ENCODE peak calls at places on chromosomes 16 and 17, in ten cellular contexts. G is progenitor cell of endocrine pancreas, A is osteocyte, C is cardiac muscle cell, V is BJ, Y is body of pancreas, B is neural progenitor cell, M is fibroblast of lung, R is fibroblast of pulmonary artery, S is left ventricle myocardium inferior. W is an unnamed sample.

GRCh38 chr17:74739227-74739831 is 2.3 kb downstream of the RAB37 start:
- DNase-seq in B (no peak), Y (no peak), R (no peak), A (no peak), S (no peak), V (no peak), C (no peak), G (no peak), M (no peak), W (no peak)

GRCh38 chr17:21463204-21463661 is 87.1 kb downstream of the KCNJ12 start:
- DNase-seq in A (peak; percentile 72), C (no peak), Y (no peak), V (no peak), S (no peak), B (no peak), G (no peak), M (no peak), R (no peak), W (no peak)

GRCh38 chr17:80124351-80124981 is 22.5 kb downstream of the EIF4A3 start:
- DNase-seq in S (no peak), R (peak; percentile 89), C (peak; percentile 49), Y (peak; percentile 58), A (no peak), G (peak; percentile 44), V (no peak), B (peak; percentile 78), M (peak; percentile 62), W (no peak)

GRCh38 chr16:88932929-88933328 is 44.1 kb downstream of the CBFA2T3 start:
- DNase-seq in G (no peak), C (no peak), B (no peak), M (no peak), A (no peak), V (no peak), S (no peak), R (no peak), Y (no peak), W (no peak)

GRCh38 chr16:30367349-30368009 is 2.8 kb downstream of the TBC1D10B start:
- DNase-seq in Y (no peak), G (no peak), A (no peak), M (no peak), V (no peak), S (no peak), C (no peak), R (no peak), B (no peak), W (peak; percentile 72)

GRCh38 chr16:68446941-68447675 is 1.2 kb downstream of the SMPD3 start:
- DNase-seq in G (no peak), A (no peak), C (no peak), Y (no peak), S (no peak), M (no peak), B (peak; percentile 35), V (no peak), R (no peak), W (peak; percentile 23)

GRCh38 chr17:44400226-44400847 is 10.9 kb upstream of the ITGA2B start:
- DNase-seq in C (peak; percentile 22), A (no peak), S (no peak), B (peak; percentile 18), Y (no peak), G (no peak), M (peak; percentile 14), V (no peak), R (peak; percentile 45), W (no peak)

GRCh38 chr17:9233761-9234160 is 212.5 kb downstream of the NTN1 start:
- DNase-seq in M (no peak), A (no peak), G (no peak), S (no peak), B (no peak), R (no peak), Y (no peak), V (no peak), C (no peak), W (no peak)

GRCh38 chr16:66927012-66927436 is 1.7 kb upstream of the RRAD start:
- DNase-seq in B (no peak), V (peak; percentile 61), M (peak; percentile 91), Y (no peak), A (no peak), S (peak; percentile 54), G (no peak), R (peak; percentile 83), C (no peak), W (no peak)

GRCh38 chr17:69523252-69523861 is 108.9 kb downstream of the MAP2K6 start:
- DNase-seq in B (peak; percentile 58), M (peak; percentile 40), C (peak; percentile 52), S (no peak), R (peak; percentile 74), Y (peak; percentile 41), G (no peak), V (no peak), A (no peak), W (no peak)

GRCh38 chr16:55663770-55664677 is 8.2 kb downstream of the SLC6A2 start:
- DNase-seq in A (no peak), B (no peak), M (no peak), Y (no peak), R (no peak), G (no peak), V (peak; percentile 38), C (no peak), S (no peak), W (no peak)

GRCh38 chr17:58352018-58352842 is at the start of gene SUPT4H1:
- DNase-seq in C (peak; percentile 96), R (peak; percentile 92), M (peak; percentile 90), G (peak; percentile 88), B (peak; percentile 97), Y (peak; percentile 93), A (peak; percentile 95), V (peak; percentile 39), S (peak; percentile 84), W (peak; percentile 93)
- TF ChIP-seq CTCF in C (no peak), R (no peak), M (no peak), G (peak; percentile 18), B (no peak), Y (peak; percentile 49), A (no peak), V (no peak), S (peak; percentile 14), W (peak; percentile 5)

DNA sequence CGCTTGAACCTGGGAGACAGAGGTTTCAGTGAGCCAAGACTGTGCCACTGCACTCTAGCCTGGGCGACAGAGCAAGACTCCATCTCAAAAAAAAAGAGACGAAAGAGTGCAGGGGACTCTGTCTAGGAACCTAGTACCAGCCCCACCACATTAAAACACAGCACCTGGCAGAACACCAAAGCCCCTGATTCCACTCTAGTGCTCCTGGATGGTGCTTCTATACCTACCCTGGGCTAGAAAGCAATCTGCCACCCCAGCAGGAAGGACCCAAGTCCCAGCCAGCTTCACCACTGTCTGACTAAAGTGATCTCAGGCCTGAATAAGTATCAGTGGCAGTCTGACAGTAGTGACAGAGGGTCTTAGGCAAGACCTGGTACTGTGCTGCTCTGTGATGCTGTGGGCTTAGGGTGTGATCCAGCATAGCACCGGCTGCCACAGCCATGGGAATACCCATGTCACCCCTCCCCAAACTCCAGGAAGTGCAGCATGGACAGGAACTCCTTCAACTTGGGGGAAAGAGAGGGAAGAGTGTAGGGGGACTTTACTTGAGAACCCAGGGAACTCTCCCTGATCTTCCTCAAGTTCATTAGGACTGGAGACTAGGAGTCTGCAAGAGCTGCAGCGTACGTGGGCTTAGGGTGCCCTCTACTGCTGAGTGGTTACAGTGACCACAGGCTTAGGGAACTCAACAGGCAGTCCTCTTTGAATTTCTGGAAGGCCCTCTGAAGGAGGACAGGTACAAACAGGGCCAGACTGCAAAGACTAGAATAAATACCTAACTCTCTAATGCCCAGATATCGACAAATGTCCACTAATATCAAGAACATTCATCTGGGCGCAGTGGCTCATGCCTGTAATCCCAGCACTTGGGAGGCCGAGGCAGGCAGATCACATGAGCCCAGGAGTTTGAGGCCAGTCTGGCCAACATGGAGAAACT is 30.0 kb upstream of the RNF43 start:
- DNase-seq in S (peak; percentile 53), A (no peak), Y (peak; percentile 75), B (peak; percentile 88), V (peak; percentile 17), M (peak; percentile 75), C (peak; percentile 74), R (peak; percentile 91), G (peak; percentile 60), W (peak; percentile 76)
- TF ChIP-seq CTCF in S (peak; percentile 72), A (peak; percentile 69), Y (peak; percentile 90), B (peak; percentile 88), V (peak; percentile 82), M (peak; percentile 89), C (peak; percentile 94), R (peak; percentile 93), G (peak; percentile 90), W (peak; percentile 90)

DNA sequence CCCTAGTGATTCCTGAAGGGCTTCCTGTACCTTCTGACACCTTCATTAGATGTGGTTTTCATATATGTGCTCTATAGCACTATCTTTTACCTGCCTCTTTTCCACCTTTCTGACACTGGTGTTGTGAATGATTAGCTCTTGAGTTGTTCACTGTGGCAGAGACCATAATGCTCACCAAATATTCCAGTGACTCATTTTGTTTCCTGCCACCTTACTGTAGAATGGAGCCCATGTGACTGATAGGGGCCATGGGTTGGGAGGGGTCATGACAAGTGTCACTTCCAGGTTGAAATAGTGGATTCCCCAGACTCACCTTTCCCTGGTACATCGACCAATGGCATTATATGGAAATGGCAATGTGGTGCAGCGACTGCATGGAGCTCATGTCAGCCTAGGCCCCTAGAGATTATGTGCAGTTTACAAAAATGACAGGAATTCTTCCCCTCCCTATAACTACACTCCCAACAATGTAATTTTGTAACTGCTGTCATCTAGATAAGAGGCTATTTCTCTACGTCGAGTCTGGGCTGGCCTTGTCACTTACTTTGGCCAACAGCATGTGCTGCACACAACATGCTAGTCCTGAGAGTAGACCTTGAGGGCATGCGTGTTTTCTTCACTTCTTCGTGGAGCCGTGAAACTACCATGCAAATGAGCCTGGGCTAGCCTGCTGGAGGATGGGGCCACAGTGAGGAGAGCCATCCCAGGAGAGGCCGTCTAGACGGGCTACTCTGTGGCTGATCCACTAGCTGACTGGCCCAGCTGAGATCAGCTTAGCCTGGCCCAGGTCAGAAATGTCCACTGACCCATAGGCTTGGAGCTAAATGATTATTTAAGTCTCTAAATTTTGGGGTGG is 409.5 kb downstream of the CA10 start:
- DNase-seq in M (no peak), B (no peak), V (no peak), Y (no peak), A (no peak), S (no peak), R (no peak), C (no peak), G (no peak), W (no peak)
- TF ChIP-seq CTCF in M (no peak), B (no peak), V (no peak), Y (no peak), A (no peak), S (no peak), R (no peak), C (no peak), G (no peak), W (no peak)

GRCh38 chr17:55453836-55454557 is 32.4 kb upstream of the MMD start:
- DNase-seq in G (no peak), C (no peak), M (no peak), R (no peak), V (no peak), B (no peak), Y (no peak), A (no peak), S (no peak), W (no peak)
- TF ChIP-seq CTCF in G (no peak), C (no peak), M (no peak), R (no peak), V (no peak), B (no peak), Y (no peak), A (no peak), S (no peak), W (no peak)